ENCODE peak calls at places on chromosome 20, in seven cellular contexts. N is HCT116, S is GM12878, Z is HepG2, C is K562, T is H1, F is SK-N-SH. D is an unnamed sample.
A peak's percentile ranks its signal among the peaks of the same experiment; 100 is the strongest.

GRCh38 chr20:4073852-4074741 is 58.7 kb upstream of the RNF24 start:
- DNase-seq in N (no peak), S (no peak), Z (no peak), C (no peak), T (no peak), F (no peak), D (no peak)

GRCh38 chr20:56380375-56380774 is 11.6 kb downstream of the AURKA start:
- DNase-seq in N (no peak), S (no peak), Z (no peak), C (no peak), T (no peak), F (no peak), D (no peak)

GRCh38 chr20:53739799-53740785 is 146.5 kb upstream of the ZNF217 start:
- DNase-seq in N (no peak), S (no peak), Z (no peak), C (no peak), T (no peak), F (no peak), D (no peak)

GRCh38 chr20:48647873-48648272 is 179.9 kb downstream of the PREX1 start:
- DNase-seq in N (no peak), S (no peak), Z (no peak), C (no peak), T (no peak), F (no peak), D (no peak)

GRCh38 chr20:46592580-46593362 is 42.3 kb upstream of the OCSTAMP start:
- DNase-seq in N (peak; percentile 19), S (no peak), Z (peak; percentile 36), C (no peak), T (no peak), F (no peak), D (peak; percentile 28)

GRCh38 chr20:6611911-6612614 is 155.4 kb upstream of the BMP2 start:
- DNase-seq in N (no peak), S (no peak), Z (peak; percentile 21), C (no peak), T (no peak), F (no peak), D (no peak)

GRCh38 chr20:11588875-11589274 is 328.8 kb upstream of the BTBD3 start:
- DNase-seq in N (no peak), S (no peak), Z (no peak), C (no peak), T (no peak), F (no peak), D (no peak)

GRCh38 chr20:9179867-9180266 is 111.0 kb downstream of the PLCB4 start:
- DNase-seq in N (no peak), S (no peak), Z (no peak), C (no peak), T (no peak), F (no peak), D (no peak)

GRCh38 chr20:63961664-63962425 is 5.6 kb upstream of the UCKL1 start:
- DNase-seq in N (no peak), S (no peak), Z (no peak), C (no peak), T (no peak), F (no peak), D (no peak)

GRCh38 chr20:36473164-36473563 is 68.2 kb upstream of the MYL9 start:
- DNase-seq in N (no peak), S (no peak), Z (no peak), C (no peak), T (no peak), F (no peak), D (no peak)

GRCh38 chr20:52167232-52167840 is 24.2 kb downstream of the ZFP64 start:
- DNase-seq in N (no peak), S (no peak), Z (no peak), C (no peak), T (no peak), F (no peak), D (no peak)

GRCh38 chr20:18243802-18244201 is 44.5 kb upstream of the ZNF133 start:
- DNase-seq in N (no peak), S (no peak), Z (no peak), C (no peak), T (no peak), F (no peak), D (no peak)
- TF ChIP-seq JUND in N (no peak), S (no peak), Z (no peak), C (no peak), T (no peak), F (no peak), D (no peak)

GRCh38 chr20:32336918-32337347 is 21.2 kb upstream of the ASXL1 start:
- DNase-seq in N (no peak), S (no peak), Z (peak; percentile 86), C (peak; percentile 43), T (no peak), F (peak; percentile 47), D (peak; percentile 27)
- TF ChIP-seq JUND in N (no peak), S (no peak), Z (no peak), C (peak; percentile 24), T (no peak), F (no peak), D (no peak)

GRCh38 chr20:32582659-32583580 is 2.2 kb downstream of the NOL4L start:
- DNase-seq in N (no peak), S (no peak), Z (no peak), C (peak; percentile 77), T (no peak), F (peak; percentile 84), D (no peak)
- TF ChIP-seq JUND in N (no peak), S (no peak), Z (no peak), C (no peak), T (no peak), F (no peak), D (no peak)

GRCh38 chr20:17227669-17228623 is 1.1 kb downstream of the PCSK2 start:
- DNase-seq in N (no peak), S (no peak), Z (no peak), C (no peak), T (no peak), F (peak; percentile 26), D (no peak)
- TF ChIP-seq JUND in N (no peak), S (no peak), Z (no peak), C (no peak), T (no peak), F (no peak), D (no peak)

GRCh38 chr20:1893721-1894470 is 1.3 kb upstream of the SIRPA start:
- DNase-seq in N (peak; percentile 4), S (no peak), Z (peak; percentile 53), C (no peak), T (no peak), F (no peak), D (no peak)
- TF ChIP-seq JUND in N (no peak), S (no peak), Z (no peak), C (no peak), T (no peak), F (no peak), D (no peak)

GRCh38 chr20:40953856-40954255 is 74.8 kb upstream of the TOP1 start:
- DNase-seq in N (no peak), S (no peak), Z (no peak), C (no peak), T (no peak), F (no peak), D (no peak)
- TF ChIP-seq JUND in N (no peak), S (no peak), Z (no peak), C (no peak), T (no peak), F (no peak), D (no peak)

DNA sequence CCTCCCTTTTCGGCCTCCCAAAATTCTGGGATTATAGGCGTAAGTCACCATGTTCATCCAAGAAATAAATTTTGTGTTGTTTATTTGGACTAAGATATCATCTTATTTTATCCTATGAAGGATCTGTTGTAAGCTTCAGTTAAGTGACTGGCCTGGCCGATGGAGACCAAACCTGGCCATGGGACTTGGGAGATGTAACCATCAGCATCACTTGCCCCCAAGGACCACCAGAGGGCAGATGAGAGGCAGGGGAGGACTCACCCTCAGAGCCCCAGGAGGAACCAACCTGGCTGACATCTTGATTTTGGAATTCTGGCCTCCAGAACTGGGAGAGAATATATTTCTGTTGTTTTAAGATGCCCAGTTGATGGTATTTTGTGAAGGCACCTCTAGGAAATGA is 266.7 kb downstream of the CDH26 start:
- DNase-seq in N (no peak), S (no peak), Z (peak; percentile 38), C (peak; percentile 65), T (no peak), F (peak; percentile 52), D (no peak)
- TF ChIP-seq JUND in N (no peak), S (no peak), Z (no peak), C (no peak), T (no peak), F (no peak), D (no peak)